ENCODE peak calls at places on chromosomes 3 and 15, in five cellular contexts. F, U, Q, Z and K are unnamed samples. For H3K79me2, the result is how much of the 10 kb centered on the place peaks cover.

GRCh38 chr3:9715764-9716437 is 12.3 kb downstream of the CPNE9 start:
- DNase-seq in U (no peak), Z (no peak), Q (peak), F (peak), K (peak)

GRCh38 chr3:58078610-58079009 is 70.4 kb downstream of the FLNB start:
- DNase-seq in Q (no peak), F (no peak), U (no peak), Z (no peak), K (no peak)

GRCh38 chr15:75943713-75944215 is 40.1 kb downstream of the FBXO22 start:
- DNase-seq in F (no peak), U (no peak), Z (no peak), Q (no peak), K (peak)

GRCh38 chr3:17355591-17355990 is 386.8 kb downstream of the TBC1D5 start:
- DNase-seq in Z (no peak), Q (no peak), U (no peak), F (no peak), K (no peak)

GRCh38 chr3:126109860-126110235 is 25.9 kb upstream of the SLC41A3 start:
- DNase-seq in U (no peak), F (no peak), Z (no peak), Q (no peak), K (no peak)

GRCh38 chr15:63367390-63367789 is 14.3 kb downstream of the CA12 start:
- DNase-seq in F (no peak), Q (no peak), Z (no peak), U (no peak), K (no peak)

GRCh38 chr3:28601291-28601690 is 252.7 kb upstream of the AZI2 start:
- DNase-seq in U (no peak), F (no peak), Z (no peak), Q (no peak), K (no peak)

GRCh38 chr15:39447881-39448280 is 133.0 kb upstream of the THBS1 start:
- DNase-seq in Z (no peak), U (no peak), Q (no peak), F (no peak), K (no peak)

GRCh38 chr3:181943285-181943684 is 231.6 kb downstream of the SOX2 start:
- DNase-seq in U (no peak), Q (no peak), Z (no peak), F (no peak), K (peak)

GRCh38 chr15:90013503-90013937 is 12.4 kb downstream of the ZNF710 start:
- DNase-seq in F (no peak), Z (no peak), Q (no peak), U (no peak), K (no peak)

GRCh38 chr3:127206154-127206553 is 13.2 kb downstream of the PRR23E start:
- DNase-seq in Z (no peak), Q (no peak), U (no peak), F (no peak), K (no peak)

GRCh38 chr3:89107461-89108035 is at the start of gene EPHA3:
- DNase-seq in F (peak), Z (peak), Q (peak), U (no peak), K (peak)

GRCh38 chr3:146554168-146554760 is 9.9 kb upstream of the PLSCR1 start:
- DNase-seq in U (no peak), Q (no peak), F (no peak), Z (no peak), K (no peak)

GRCh38 chr3:188673509-188674239 is 498.1 kb upstream of the TPRG1 start:
- DNase-seq in U (no peak), Q (no peak), Z (no peak), F (no peak), K (peak)

GRCh38 chr3:123640311-123641083 is 55.6 kb upstream of the HACD2 start:
- DNase-seq in Z (no peak), U (no peak), Q (no peak), F (no peak), K (no peak)

GRCh38 chr3:134627831-134628230 is 23.0 kb downstream of the KY start:
- DNase-seq in Z (no peak), U (no peak), Q (no peak), F (no peak), K (no peak)

GRCh38 chr15:39327005-39327725 is 253.7 kb upstream of the THBS1 start:
- DNase-seq in F (no peak), Q (no peak), U (no peak), Z (no peak), K (no peak)

GRCh38 chr15:85793641-85794597 is 806 bp downstream of the KLHL25 start:
- DNase-seq in U (no peak), F (peak), Z (no peak), Q (no peak), K (peak)

GRCh38 chr3:9198261-9198660 is 51.2 kb downstream of the SRGAP3 start:
- DNase-seq in Q (no peak), Z (no peak), F (no peak), U (no peak), K (no peak)

GRCh38 chr3:72279068-72279598 is 494.2 kb upstream of the PROK2 start:
- DNase-seq in F (no peak), Z (no peak), Q (no peak), U (no peak), K (no peak)

GRCh38 chr3:64344721-64345207 is 119.5 kb upstream of the PRICKLE2 start:
- DNase-seq in Z (peak), U (no peak), Q (no peak), F (no peak), K (peak)

GRCh38 chr3:126827121-126827520 is 123.1 kb downstream of the CHCHD6 start:
- DNase-seq in Z (no peak), U (no peak), F (no peak), Q (no peak), K (no peak)

GRCh38 chr3:175606650-175607318 is 747.6 kb downstream of the NAALADL2 start:
- DNase-seq in Q (no peak), U (no peak), F (no peak), Z (no peak), K (no peak)

GRCh38 chr15:69304176-69304533 is 5.4 kb downstream of the PAQR5 start:
- DNase-seq in U (no peak), Q (no peak), Z (no peak), F (peak), K (no peak)

GRCh38 chr3:63328386-63328785 is 50.3 kb downstream of the SYNPR start:
- DNase-seq in Q (no peak), U (no peak), Z (no peak), F (no peak), K (no peak)

GRCh38 chr3:47669026-47669749 is 90.5 kb upstream of the CSPG5 start:
- DNase-seq in F (no peak), U (no peak), Z (no peak), Q (no peak), K (no peak)

GRCh38 chr3:46368569-46368968 is 2.2 kb upstream of the CCR5 start:
- DNase-seq in U (peak), Q (no peak), F (no peak), Z (peak), K (peak)

GRCh38 chr3:64830681-64831080 is 142.9 kb upstream of the ADAMTS9 start:
- DNase-seq in Z (no peak), Q (no peak), F (no peak), U (no peak), K (no peak)

GRCh38 chr15:52653451-52653964 is 25.7 kb downstream of the ATOSA start:
- DNase-seq in Q (no peak), U (no peak), F (no peak), Z (no peak), K (peak)

GRCh38 chr3:100480111-100480510 is 12.3 kb upstream of the TMEM45A start:
- DNase-seq in Q (no peak), F (no peak), U (no peak), Z (no peak), K (no peak)

GRCh38 chr3:198080521-198081384 is 120.7 kb downstream of the LMLN start:
- DNase-seq in U (no peak), Z (peak), F (peak), Q (peak), K (peak)

DNA sequence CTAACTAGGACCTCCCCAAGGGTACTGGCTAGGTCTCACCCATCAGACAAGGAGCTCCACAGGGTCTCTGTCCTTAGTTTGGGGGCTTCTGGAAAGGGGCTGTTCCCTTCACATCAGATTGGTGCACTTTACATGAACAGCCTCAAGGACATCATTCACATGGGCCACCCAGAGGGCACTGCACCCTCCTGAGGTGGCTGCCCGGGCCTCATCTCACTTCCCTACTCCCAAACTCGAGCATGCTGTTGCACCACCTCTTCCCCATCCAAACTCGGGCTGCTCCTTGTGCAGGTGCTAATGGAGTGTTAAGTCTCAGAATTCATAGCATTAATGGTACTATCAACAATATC is 48.1 kb downstream of the RAB11A start:
- DNase-seq in Q (no peak), U (no peak), F (no peak), Z (no peak), K (no peak)
- H2AFZ ChIP-seq in Q (no peak), U (no peak), F (no peak), Z (no peak), K (no peak)

GRCh38 chr3:86845731-86846130 is 145.2 kb downstream of the VGLL3 start:
- DNase-seq in F (no peak), Q (no peak), Z (no peak), U (no peak), K (no peak)
- TF ChIP-seq CREB1 in F (no peak), Q (no peak), Z (no peak), U (no peak), K (no peak)

GRCh38 chr3:172138031-172138538 is 98.7 kb downstream of the FNDC3B start:
- DNase-seq in Z (no peak), U (no peak), Q (no peak), F (no peak), K (no peak)

GRCh38 chr3:172137287-172138030 is 98.1 kb downstream of the FNDC3B start:
- DNase-seq in F (no peak), U (no peak), Z (no peak), Q (no peak), K (no peak)

GRCh38 chr3:172138792-172139507 is 99.6 kb downstream of the FNDC3B start:
- DNase-seq in Z (no peak), U (peak), Q (peak), F (peak), K (no peak)

GRCh38 chr3:172140499-172141391 is 101.4 kb downstream of the FNDC3B start:
- DNase-seq in Z (no peak), U (no peak), Q (no peak), F (peak), K (peak)

GRCh38 chr3:172139528-172140276 is 100.3 kb downstream of the FNDC3B start:
- DNase-seq in U (no peak), Q (no peak), Z (no peak), F (no peak), K (no peak)
- H3K79me2 ChIP-seq in U (under half), Q (half or more), Z (half or more), F (half or more), K (half or more)

GRCh38 chr3:24012589-24013257 is 67.6 kb downstream of the NR1D2 start:
- DNase-seq in U (no peak), Z (no peak), F (no peak), Q (no peak), K (no peak)
- H2AFZ ChIP-seq in U (peak), Z (no peak), F (no peak), Q (no peak), K (no peak)

GRCh38 chr15:53808058-53808703 is 48.7 kb upstream of the WDR72 start:
- DNase-seq in Z (no peak), U (no peak), Q (peak), F (peak), K (peak)
- TF ChIP-seq CREB1 in Z (no peak), U (no peak), Q (no peak), F (no peak), K (no peak)

DNA sequence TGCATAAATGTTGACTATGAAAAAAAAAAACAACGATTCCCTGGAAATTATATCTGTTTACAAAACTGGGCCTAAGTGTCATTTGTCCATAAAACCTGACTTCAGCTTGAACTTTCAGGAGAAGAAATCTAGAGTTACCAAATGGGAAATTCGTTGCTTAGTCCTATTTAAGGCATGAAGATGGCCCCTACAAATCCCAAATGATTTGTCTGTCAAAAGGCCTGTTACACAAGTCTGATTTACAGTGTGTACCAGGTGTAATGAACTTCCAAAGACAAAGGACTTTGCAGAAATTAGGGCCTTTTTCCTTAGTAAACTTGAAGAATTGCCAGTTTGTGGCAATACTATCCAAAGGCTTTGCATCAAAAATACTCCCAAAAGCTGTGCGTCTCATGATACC is 103.5 kb downstream of the OSBPL10 start:
- DNase-seq in F (no peak), Z (no peak), Q (no peak), U (no peak), K (no peak)
- H3K79me2 ChIP-seq in F (under half), Z (under half), Q (under half), U (under half), K (half or more)

GRCh38 chr3:170320471-170321121 is 36.9 kb upstream of the SKIL start:
- DNase-seq in F (no peak), Q (no peak), U (no peak), Z (no peak), K (no peak)
- H2AFZ ChIP-seq in F (no peak), Q (peak), U (no peak), Z (no peak), K (no peak)

DNA sequence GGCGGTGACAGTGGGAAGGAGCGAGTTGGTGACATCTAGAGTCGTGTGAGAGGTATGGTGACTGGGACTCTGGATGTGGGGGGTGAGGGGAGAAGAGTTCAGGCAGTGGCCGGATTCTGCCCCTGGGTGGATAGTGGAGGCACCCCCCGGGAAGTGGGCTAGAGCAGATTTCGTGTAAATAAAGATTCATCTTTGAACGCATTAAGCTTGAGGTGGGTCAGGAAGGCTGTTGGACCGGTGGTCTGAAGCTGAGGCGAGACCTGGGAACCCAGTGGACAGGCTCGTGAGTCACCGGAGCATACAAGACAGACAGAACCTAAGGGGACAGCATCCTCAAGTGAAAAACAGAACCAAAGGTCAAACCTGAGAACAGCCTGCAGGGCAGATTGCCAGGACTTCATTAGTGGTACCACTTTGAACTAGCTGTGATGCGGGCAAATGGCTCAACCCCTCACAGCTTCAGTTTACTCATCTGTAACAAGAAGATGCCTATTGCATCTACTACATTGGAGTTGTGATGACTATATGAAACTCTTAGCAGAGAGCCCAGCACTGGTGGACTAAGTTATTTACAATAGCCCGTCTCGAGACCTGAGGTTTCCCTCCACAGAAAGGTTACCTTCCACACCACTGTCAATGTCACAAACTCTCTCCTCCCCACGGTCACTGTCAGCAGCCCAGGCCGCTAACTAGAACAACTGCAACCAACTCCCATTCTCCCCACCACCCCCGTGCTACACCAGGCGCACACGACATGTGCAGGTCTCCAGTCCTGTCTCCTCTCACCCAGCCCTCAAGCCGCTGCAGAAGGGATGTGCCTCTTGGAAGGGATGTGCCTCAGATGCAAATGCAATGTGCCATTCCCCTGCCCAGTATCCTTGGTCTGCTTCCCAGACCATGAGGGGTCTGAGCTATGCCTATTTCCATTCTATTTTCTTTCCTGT is 901 bp upstream of the CLN6 start:
- DNase-seq in F (no peak), Z (no peak), U (peak), Q (no peak), K (no peak)
- TF ChIP-seq CREB1 in F (no peak), Z (no peak), U (no peak), Q (no peak), K (no peak)

GRCh38 chr3:171228228-171228627 is 201.7 kb upstream of the SLC2A2 start:
- DNase-seq in Z (no peak), U (no peak), Q (no peak), F (peak), K (no peak)
- H3K79me2 ChIP-seq in Z (under half), U (under half), Q (under half), F (under half), K (under half)